ENCODE peak calls at places on chromosomes 5 and 9, in six cellular contexts. Y is stimulated activated CD4-positive, alpha-beta T cell treated with anti-CD3 and anti-CD28 coated beads, Interleukin-1b, Interleukin-23, amount 100 ng/mL, for 24 hours; Z is breast epithelium; O is brain pericyte; M is T47D; S is activated CD4-positive, alpha-beta T cell treated with anti-CD3 and anti-CD28 coated beads, Interleukin-2, amount 50 U/mL, for 1 hour. P is an unnamed sample.

GRCh38 chr5:150559701-150560100 is 51.8 kb downstream of the NDST1 start:
- DNase-seq in S (no peak), O (no peak), Z (no peak), M (no peak), Y (no peak), P (no peak)

GRCh38 chr9:128550770-128551651 is 1.4 kb upstream of the SPTAN1 start:
- DNase-seq in O (no peak), M (no peak), Y (no peak), Z (no peak), S (no peak), P (no peak)

GRCh38 chr5:1118231-1118698 is 6.4 kb upstream of the SLC12A7 start:
- DNase-seq in Y (no peak), O (no peak), S (no peak), M (no peak), Z (no peak), P (no peak)

GRCh38 chr9:76876098-76876497 is 29.8 kb downstream of the PRUNE2 start:
- DNase-seq in S (no peak), Y (no peak), O (no peak), M (no peak), Z (no peak), P (no peak)

GRCh38 chr5:159504857-159505304 is 174.6 kb upstream of the IL12B start:
- DNase-seq in S (no peak), O (peak; percentile 30), M (peak; percentile 31), Y (no peak), Z (no peak), P (no peak)

GRCh38 chr5:139686919-139687421 is 38.8 kb downstream of the CXXC5 start:
- DNase-seq in Z (no peak), O (no peak), M (no peak), S (no peak), Y (no peak), P (no peak)

GRCh38 chr5:77280036-77280435 is 69.6 kb downstream of the PDE8B start:
- DNase-seq in Z (no peak), S (no peak), Y (no peak), O (no peak), M (no peak), P (no peak)

GRCh38 chr5:35183243-35183955 is 46.9 kb downstream of the PRLR start:
- DNase-seq in Y (peak; percentile 2), M (peak; percentile 77), O (no peak), S (peak; percentile 4), Z (no peak), P (peak; percentile 60)

GRCh38 chr9:121321039-121321503 is 49.0 kb downstream of the STOM start:
- DNase-seq in Z (no peak), S (no peak), Y (no peak), M (no peak), O (no peak), P (no peak)

GRCh38 chr9:68522126-68522525 is 18.6 kb downstream of the TMEM252 start:
- DNase-seq in O (no peak), Z (no peak), S (no peak), M (no peak), Y (no peak), P (peak; percentile 15)

GRCh38 chr5:115151208-115151805 is 18.4 kb downstream of the TRIM36 start:
- DNase-seq in Z (no peak), Y (no peak), S (no peak), M (no peak), O (no peak), P (no peak)

GRCh38 chr5:112551437-112552018 is 132.5 kb upstream of the EPB41L4A start:
- DNase-seq in M (peak; percentile 72), Y (no peak), S (no peak), Z (no peak), O (peak; percentile 17), P (no peak)

GRCh38 chr9:116471093-116471906 is 215.8 kb upstream of the TRIM32 start:
- DNase-seq in Y (no peak), S (no peak), M (no peak), Z (no peak), O (peak; percentile 82), P (peak; percentile 20)

GRCh38 chr9:124625084-124625483 is 117.9 kb upstream of the NR5A1 start:
- DNase-seq in O (no peak), M (no peak), Z (no peak), Y (no peak), S (no peak), P (no peak)

GRCh38 chr9:120580591-120580896 is 577 bp upstream of the CDK5RAP2 start:
- DNase-seq in M (no peak), Y (no peak), O (no peak), S (no peak), Z (no peak), P (no peak)

GRCh38 chr5:109921735-109922395 is 232.1 kb downstream of the MAN2A1 start:
- DNase-seq in Z (no peak), Y (no peak), S (peak; percentile 56), O (no peak), M (no peak), P (no peak)

GRCh38 chr5:119411291-119411934 is 40.9 kb upstream of the HSD17B4 start:
- DNase-seq in M (no peak), Z (no peak), O (no peak), S (no peak), Y (no peak), P (no peak)

GRCh38 chr5:175337680-175338079 is 106.3 kb downstream of the DRD1 start:
- DNase-seq in Z (no peak), M (no peak), O (no peak), Y (no peak), S (no peak), P (no peak)

GRCh38 chr5:102858808-102859207 is 103.7 kb downstream of the PAM start:
- DNase-seq in Z (no peak), Y (no peak), S (no peak), M (no peak), O (no peak), P (no peak)

GRCh38 chr5:14928661-14929060 is 57.1 kb upstream of the ANKH start:
- DNase-seq in O (no peak), S (no peak), Y (no peak), M (no peak), Z (no peak), P (no peak)

GRCh38 chr5:132459031-132459982 is 31.3 kb downstream of the IRF1 start:
- DNase-seq in S (no peak), O (no peak), Y (no peak), Z (no peak), M (no peak), P (no peak)

GRCh38 chr5:169561883-169562282 is 21.7 kb upstream of the SPDL1 start:
- DNase-seq in O (no peak), Z (no peak), S (no peak), M (no peak), Y (no peak), P (no peak)

GRCh38 chr5:112548246-112548982 is 129.3 kb upstream of the EPB41L4A start:
- DNase-seq in M (no peak), Y (no peak), O (no peak), Z (no peak), S (no peak), P (no peak)

GRCh38 chr9:112174223-112174964 is 703 bp downstream of the SUSD1 start:
- DNase-seq in S (peak; percentile 67), Z (no peak), M (peak; percentile 54), Y (peak; percentile 49), O (no peak), P (no peak)

GRCh38 chr5:121805931-121806330 is 45.8 kb upstream of the FTMT start:
- DNase-seq in O (no peak), Z (no peak), Y (no peak), S (no peak), M (no peak), P (no peak)

GRCh38 chr5:180135128-180135955 is 63.8 kb upstream of the RNF130 start:
- DNase-seq in M (peak; percentile 56), S (no peak), Z (peak; percentile 37), O (no peak), Y (no peak), P (no peak)

GRCh38 chr5:123089572-123089970 is 530 bp downstream of the PRDM6 start:
- DNase-seq in Y (no peak), S (no peak), M (peak; percentile 67), Z (no peak), O (no peak), P (no peak)

GRCh38 chr9:91340395-91340794 is 21.3 kb downstream of the AUH start:
- DNase-seq in O (no peak), Y (no peak), M (no peak), S (no peak), Z (no peak), P (no peak)

GRCh38 chr5:13533833-13534232 is 410.7 kb downstream of the DNAH5 start:
- DNase-seq in Y (no peak), M (no peak), Z (no peak), S (no peak), O (no peak), P (no peak)

GRCh38 chr5:170644501-170644900 is 139.0 kb upstream of the GABRP start:
- DNase-seq in Z (no peak), Y (no peak), M (no peak), S (no peak), O (no peak), P (no peak)

GRCh38 chr9:6538666-6539071 is 106.9 kb downstream of the GLDC start:
- DNase-seq in Z (no peak), O (no peak), M (no peak), S (no peak), Y (no peak), P (no peak)

GRCh38 chr5:111707624-111708165 is 49.3 kb downstream of the NREP start:
- DNase-seq in Y (no peak), O (no peak), M (no peak), S (no peak), Z (no peak), P (no peak)

GRCh38 chr9:135990468-135991429 is 29.6 kb upstream of the UBAC1 start:
- DNase-seq in M (peak; percentile 94), Z (no peak), S (peak; percentile 65), O (no peak), Y (no peak), P (no peak)

GRCh38 chr9:111414406-111414805 is 69.8 kb downstream of the ECPAS start:
- DNase-seq in O (no peak), Y (no peak), S (no peak), M (no peak), Z (no peak), P (no peak)

P was measured in tibial nerve.